ENCODE peak calls at places on chromosomes 12 and 14, in eight cellular contexts. M, A, O, R, Q, C, K and N are unnamed samples. For H3K4me1, the result is how much of the 10 kb centered on the place peaks cover.

GRCh38 chr14:70971588-70971987 is 64.3 kb downstream of the PCNX1 start:
- DNase-seq in R (no peak), A (no peak), K (no peak), Q (no peak), O (no peak), M (no peak), C (no peak), N (no peak)

GRCh38 chr12:78085562-78086182 is 255.0 kb downstream of the NAV3 start:
- DNase-seq in R (no peak), M (no peak), A (no peak), K (no peak), O (peak), Q (no peak), C (no peak), N (no peak)

GRCh38 chr14:105882626-105883025 is 356.2 kb downstream of the TMEM121 start:
- DNase-seq in M (no peak), Q (no peak), O (no peak), K (no peak), R (no peak), A (no peak), C (no peak), N (no peak)

GRCh38 chr12:55673638-55674037 is 34.1 kb downstream of the ITGA7 start:
- DNase-seq in O (no peak), K (no peak), A (no peak), C (peak), R (no peak), M (no peak), Q (no peak), N (no peak)

GRCh38 chr14:76698631-76699030 is 62.6 kb upstream of the VASH1 start:
- DNase-seq in C (no peak), Q (no peak), O (no peak), R (no peak), A (no peak), K (no peak), M (no peak), N (no peak)

GRCh38 chr14:98070521-98070920 is 1201.5 kb downstream of the BCL11B start:
- DNase-seq in O (no peak), K (no peak), C (no peak), R (no peak), A (no peak), M (no peak), Q (no peak), N (no peak)

GRCh38 chr12:98399532-98399931 is 115.9 kb upstream of the TMPO start:
- DNase-seq in A (peak), Q (no peak), O (peak), K (peak), C (peak), R (peak), M (no peak), N (no peak)

GRCh38 chr14:28264306-28264705 is 502.3 kb upstream of the FOXG1 start:
- DNase-seq in Q (peak), M (no peak), R (no peak), A (no peak), C (no peak), O (no peak), K (no peak), N (no peak)

GRCh38 chr14:73796881-73797539 is 54.6 kb upstream of the PTGR2 start:
- DNase-seq in R (no peak), A (no peak), K (no peak), C (no peak), O (peak), Q (no peak), M (no peak), N (no peak)

GRCh38 chr14:77542349-77543239 is 44.0 kb upstream of the ISM2 start:
- DNase-seq in C (peak), R (no peak), Q (no peak), K (no peak), M (no peak), A (peak), O (no peak), N (no peak)

GRCh38 chr12:105967038-105967776 is 171.5 kb downstream of the NUAK1 start:
- DNase-seq in Q (no peak), C (no peak), O (peak), K (no peak), M (no peak), R (no peak), A (peak), N (no peak)

GRCh38 chr12:57758566-57759359 is 3.9 kb downstream of the MARCHF9 start:
- DNase-seq in Q (no peak), K (no peak), O (no peak), R (no peak), C (no peak), M (no peak), A (no peak), N (no peak)

GRCh38 chr12:47022296-47022695 is 57.1 kb upstream of the PCED1B start:
- DNase-seq in R (no peak), A (peak), K (no peak), C (no peak), O (peak), M (no peak), Q (no peak), N (no peak)

GRCh38 chr12:38154096-38155019 is 162.2 kb upstream of the ALG10B start:
- DNase-seq in R (no peak), K (no peak), O (no peak), A (no peak), Q (no peak), M (no peak), C (no peak), N (no peak)

GRCh38 chr12:109134186-109134917 is 18.0 kb downstream of the ACACB start:
- DNase-seq in C (no peak), M (peak), R (no peak), Q (peak), A (no peak), O (no peak), K (no peak), N (no peak)

GRCh38 chr12:29158364-29158763 is 9.3 kb downstream of the FAR2 start:
- DNase-seq in Q (no peak), A (no peak), K (no peak), C (no peak), O (no peak), M (no peak), R (no peak), N (no peak)

GRCh38 chr14:103207404-103208072 is 84.3 kb downstream of the TNFAIP2 start:
- DNase-seq in Q (no peak), O (no peak), A (no peak), C (no peak), M (peak), K (no peak), R (no peak), N (no peak)

GRCh38 chr12:50265770-50266524 is 17.4 kb downstream of the LIMA1 start:
- DNase-seq in M (no peak), A (no peak), K (no peak), C (no peak), Q (no peak), O (no peak), R (no peak), N (no peak)

GRCh38 chr14:66009104-66009503 is 477.1 kb upstream of the CCDC196 start:
- DNase-seq in A (no peak), O (peak), C (no peak), Q (no peak), M (peak), K (no peak), R (no peak), N (no peak)

GRCh38 chr12:52020539-52021336 is 14.0 kb downstream of the TAMALIN start:
- DNase-seq in O (peak), A (peak), M (no peak), K (peak), R (peak), C (peak), Q (peak), N (no peak)

GRCh38 chr12:21065845-21066244 is 65.1 kb upstream of the SLCO1B1 start:
- DNase-seq in A (peak), C (no peak), O (no peak), K (no peak), R (no peak), Q (no peak), M (no peak), N (no peak)

GRCh38 chr12:124884587-124885438 is 21.1 kb upstream of the SCARB1 start:
- DNase-seq in A (no peak), M (no peak), Q (peak), K (no peak), C (peak), O (no peak), R (no peak), N (peak)

GRCh38 chr14:45145214-45145613 is 9.5 kb downstream of the FANCM start:
- DNase-seq in O (no peak), K (no peak), Q (no peak), C (no peak), R (no peak), A (no peak), M (no peak), N (no peak)

GRCh38 chr14:69006346-69006745 is 27.2 kb upstream of the ACTN1 start:
- DNase-seq in K (no peak), Q (no peak), R (no peak), M (no peak), A (no peak), C (no peak), O (no peak), N (no peak)

GRCh38 chr12:109998241-109998903 is 858 bp upstream of the ANKRD13A start:
- DNase-seq in M (no peak), O (peak), R (no peak), K (no peak), Q (no peak), A (peak), C (peak), N (no peak)

GRCh38 chr14:63438065-63438757 is 105.0 kb downstream of the PPP2R5E start:
- DNase-seq in M (peak), C (peak), R (no peak), O (peak), K (no peak), Q (peak), A (peak), N (peak)

GRCh38 chr14:62179367-62180018 is 417.3 kb downstream of the SNAPC1 start:
- DNase-seq in K (no peak), M (peak), R (peak), A (peak), O (peak), Q (peak), C (peak), N (peak)

GRCh38 chr12:25977047-25977446 is 18.6 kb downstream of the RASSF8 start:
- DNase-seq in R (no peak), O (peak), A (no peak), Q (no peak), K (no peak), M (no peak), C (no peak), N (no peak)

GRCh38 chr12:14369322-14369721 is 3.8 kb downstream of the ATF7IP start:
- DNase-seq in M (no peak), A (no peak), O (no peak), Q (no peak), K (no peak), C (no peak), R (no peak), N (no peak)

GRCh38 chr12:109818900-109819500 is 14.2 kb downstream of the TRPV4 start:
- DNase-seq in K (no peak), C (no peak), R (no peak), Q (no peak), O (peak), A (no peak), M (no peak), N (no peak)

GRCh38 chr12:50099302-50100008 is 4.4 kb upstream of the GPD1 start:
- DNase-seq in O (peak), Q (no peak), A (no peak), M (no peak), K (no peak), C (no peak), R (no peak), N (no peak)

GRCh38 chr14:100494645-100495044 is 92.6 kb downstream of the BEGAIN start:
- DNase-seq in C (no peak), R (no peak), O (no peak), K (no peak), M (no peak), Q (no peak), A (no peak), N (no peak)

GRCh38 chr12:104463371-104463770 is 6.6 kb downstream of the CHST11 start:
- DNase-seq in R (no peak), O (no peak), C (no peak), M (no peak), K (no peak), A (no peak), Q (no peak), N (no peak)
- H3K4me1 ChIP-seq in R (under half), O (under half), C (half or more), M (half or more), K (half or more), A (under half), Q (under half), N (under half)

GRCh38 chr14:79586401-79586800 is 624.9 kb downstream of the DIO2 start:
- DNase-seq in C (no peak), Q (no peak), R (no peak), K (no peak), A (no peak), O (no peak), M (no peak), N (no peak)
- H3K4me1 ChIP-seq in C (under half), Q (under half), R (under half), K (under half), A (under half), O (under half), M (under half), N (under half)

GRCh38 chr14:24409217-24409616 is 10.4 kb downstream of the NYNRIN start:
- DNase-seq in C (no peak), K (no peak), O (no peak), A (no peak), M (peak), R (no peak), Q (no peak), N (no peak)

GRCh38 chr14:24408764-24409163 is 10.0 kb downstream of the NYNRIN start:
- DNase-seq in R (no peak), Q (no peak), C (no peak), A (no peak), M (peak), K (no peak), O (no peak), N (no peak)

GRCh38 chr14:24409956-24410355 is 11.2 kb downstream of the NYNRIN start:
- DNase-seq in M (no peak), C (no peak), R (no peak), K (no peak), O (no peak), A (no peak), Q (no peak), N (no peak)

GRCh38 chr14:24414077-24414476 is 15.3 kb downstream of the NYNRIN start:
- DNase-seq in C (no peak), Q (no peak), A (no peak), K (no peak), R (no peak), M (peak), O (no peak), N (no peak)

DNA sequence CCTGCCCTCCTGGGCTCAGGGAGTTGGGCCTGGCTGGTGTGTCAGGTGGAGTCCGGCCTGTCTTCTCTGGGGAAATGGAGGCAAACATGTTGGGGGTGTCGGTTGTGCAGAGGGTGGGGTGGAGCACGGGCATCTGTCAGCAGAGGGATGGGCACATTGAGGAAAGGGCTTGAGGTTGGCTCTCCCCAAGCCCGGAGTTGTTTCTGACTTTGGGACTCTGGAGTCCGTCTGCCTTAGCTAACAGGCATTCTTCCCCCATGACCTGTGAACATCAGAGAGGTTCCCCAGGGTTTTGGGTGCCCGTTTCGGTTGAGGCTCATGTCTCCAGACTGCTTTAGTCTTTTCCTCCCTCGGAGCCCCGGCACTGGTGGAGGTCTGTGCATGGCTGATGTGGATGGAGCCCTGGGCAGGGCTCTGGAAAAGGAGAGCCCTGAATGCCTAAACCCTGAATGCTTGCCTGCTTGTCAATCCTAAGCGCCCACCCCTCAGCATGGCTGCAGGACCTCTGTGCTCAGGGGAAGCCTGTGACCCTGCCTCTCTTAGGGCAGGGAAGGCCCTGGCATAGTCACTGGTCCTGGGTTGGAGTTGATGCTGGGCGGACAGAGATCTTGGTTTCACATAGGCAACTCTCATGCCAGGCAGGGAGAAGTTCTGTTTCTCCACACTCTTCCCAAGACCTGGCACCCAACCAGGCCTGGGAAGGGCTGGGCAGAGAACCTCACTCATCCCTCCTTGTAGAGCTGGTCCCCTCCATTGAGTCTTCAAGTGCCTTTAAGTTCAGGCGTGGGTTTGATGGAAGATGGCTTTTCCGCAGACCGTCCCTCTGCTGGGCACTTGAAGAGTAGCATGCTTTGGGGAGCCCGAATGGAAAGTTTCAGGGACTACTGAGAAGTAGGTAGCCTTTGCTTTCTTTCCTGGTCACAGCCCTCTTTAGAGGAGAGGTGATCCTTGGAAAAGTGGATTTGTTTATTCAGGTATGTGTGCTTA is 13.0 kb downstream of the NYNRIN start:
- DNase-seq in K (no peak), A (peak), R (no peak), C (peak), O (peak), Q (peak), M (peak), N (no peak)
- H3K4me1 ChIP-seq in K (under half), A (under half), R (under half), C (under half), O (under half), Q (under half), M (under half), N (under half)

DNA sequence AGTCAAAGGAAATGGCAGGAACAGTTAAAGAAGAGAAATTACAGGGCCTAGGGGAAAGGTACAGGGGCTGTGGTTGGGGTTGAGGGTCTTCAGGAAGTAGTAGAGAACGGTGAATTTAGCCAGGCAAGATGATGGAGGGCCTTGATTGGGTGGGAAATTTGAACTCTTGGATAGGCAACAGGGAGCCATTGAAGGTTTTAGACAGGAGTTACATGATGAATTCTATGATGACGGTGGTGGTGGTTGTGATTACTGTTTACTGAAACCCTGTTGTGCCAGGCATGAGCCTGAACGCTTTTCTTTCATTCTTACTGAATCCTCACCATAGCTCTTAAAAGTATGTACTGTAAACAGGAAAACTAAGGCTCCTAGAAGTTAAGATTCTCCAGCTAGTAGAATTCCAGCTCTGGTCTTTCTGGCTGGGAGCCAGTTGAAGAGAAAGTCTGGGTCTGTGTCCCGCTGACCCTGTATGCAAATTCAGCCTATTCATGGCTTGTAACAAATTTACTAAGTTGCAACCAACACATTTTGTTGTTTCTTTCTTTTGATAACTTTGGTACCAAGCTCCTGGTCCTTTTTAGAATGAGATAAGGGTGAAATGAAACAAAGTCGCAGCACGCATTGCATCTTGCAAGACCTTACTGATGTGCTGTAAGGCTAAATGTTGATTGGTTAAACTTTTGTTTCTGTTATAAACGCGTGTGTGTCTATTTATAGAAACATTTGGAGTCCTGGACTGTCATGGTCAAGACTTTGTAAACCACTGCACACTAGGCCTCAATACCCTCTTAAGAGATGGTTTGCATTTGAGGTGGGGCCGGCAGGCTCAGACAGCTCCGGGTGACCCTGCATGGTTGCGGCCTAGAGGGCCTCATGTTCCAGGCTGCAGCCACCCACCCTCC is 6.0 kb downstream of the ORAI1 start:
- DNase-seq in C (no peak), K (no peak), M (no peak), O (peak), Q (no peak), R (no peak), A (peak), N (no peak)
- H3K4me1 ChIP-seq in C (under half), K (half or more), M (under half), O (under half), Q (under half), R (under half), A (under half), N (under half)

GRCh38 chr12:68633614-68634558 is 23.2 kb downstream of the RAP1B start:
- DNase-seq in K (no peak), R (no peak), O (no peak), Q (no peak), C (peak), M (no peak), A (no peak), N (no peak)
- H3K4me1 ChIP-seq in K (half or more), R (under half), O (under half), Q (under half), C (half or more), M (half or more), A (under half), N (under half)

GRCh38 chr12:75982974-75983660 is 48.5 kb downstream of the PHLDA1 start:
- DNase-seq in M (peak), Q (no peak), A (no peak), K (no peak), R (no peak), C (no peak), O (no peak), N (peak)
- H3K4me1 ChIP-seq in M (under half), Q (under half), A (under half), K (under half), R (under half), C (under half), O (under half), N (under half)

GRCh38 chr12:6205144-6205539 is 4.9 kb downstream of the CD9 start:
- DNase-seq in A (peak), R (no peak), Q (no peak), C (no peak), M (peak), O (no peak), K (no peak), N (peak)
- H3K4me1 ChIP-seq in A (under half), R (under half), Q (under half), C (under half), M (half or more), O (under half), K (under half), N (under half)

DNA sequence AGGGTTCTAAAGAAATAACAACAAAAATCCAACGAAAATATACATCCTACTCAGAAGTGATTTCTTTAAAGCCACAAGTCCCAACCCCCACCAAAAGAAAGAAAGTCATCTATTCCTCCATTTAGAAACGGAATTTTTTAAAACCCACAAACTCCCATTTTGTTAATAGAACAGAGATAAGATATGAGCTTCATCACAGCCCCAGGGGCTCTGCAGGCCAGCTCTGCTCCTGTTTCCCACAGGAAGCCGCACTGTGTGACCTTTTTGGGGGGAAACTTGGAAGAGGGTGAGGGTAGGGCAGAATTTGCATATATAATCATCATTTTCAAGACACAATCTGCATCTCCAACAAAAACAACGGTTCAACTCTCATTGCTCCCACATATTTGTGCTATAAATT is 2.8 kb downstream of the FBXL14 start:
- DNase-seq in R (no peak), C (no peak), Q (no peak), M (no peak), K (no peak), O (peak), A (no peak), N (no peak)
- H3K4me1 ChIP-seq in R (under half), C (under half), Q (under half), M (half or more), K (half or more), O (under half), A (under half), N (under half)